ENCODE peak calls at places on chromosomes 4 and X, in ten cellular contexts. One of them, this sample, is unnamed.

GRCh38 chr4:74278490-74278889 is 29.8 kb upstream of the EPGN start:
- DNase-seq in astrocyte of the cerebellum: no peak
- DNase-seq in hepatocyte: no peak
- DNase-seq in BE2C: no peak
- DNase-seq in LNCaP clone FGC: no peak
- DNase-seq in endodermal cell: no peak
- DNase-seq in ovary: no peak
- DNase-seq in adipocyte: no peak
- DNase-seq in body of pancreas: no peak
- DNase-seq in heart right ventricle: no peak
- DNase-seq in this sample: no peak

GRCh38 chr4:29224911-29225310 is 1495.3 kb upstream of the PCDH7 start:
- DNase-seq in LNCaP clone FGC: no peak
- DNase-seq in body of pancreas: no peak
- DNase-seq in ovary: no peak
- DNase-seq in endodermal cell: no peak
- DNase-seq in hepatocyte: no peak
- DNase-seq in heart right ventricle: no peak
- DNase-seq in adipocyte: no peak
- DNase-seq in BE2C: no peak
- DNase-seq in astrocyte of the cerebellum: no peak
- DNase-seq in this sample: no peak

GRCh38 chrX:146433771-146434170 is 375.8 kb upstream of the CXorf51B start:
- DNase-seq in LNCaP clone FGC: no peak
- DNase-seq in heart right ventricle: no peak
- DNase-seq in BE2C: no peak
- DNase-seq in endodermal cell: no peak
- DNase-seq in body of pancreas: no peak
- DNase-seq in hepatocyte: no peak
- DNase-seq in ovary: no peak
- DNase-seq in adipocyte: no peak
- DNase-seq in astrocyte of the cerebellum: no peak
- DNase-seq in this sample: no peak

GRCh38 chr4:27360651-27361347 is 500.2 kb downstream of the STIM2 start:
- DNase-seq in LNCaP clone FGC: no peak
- DNase-seq in BE2C: no peak
- DNase-seq in heart right ventricle: no peak
- DNase-seq in body of pancreas: no peak
- DNase-seq in endodermal cell: peak
- DNase-seq in adipocyte: peak
- DNase-seq in hepatocyte: peak
- DNase-seq in astrocyte of the cerebellum: peak
- DNase-seq in ovary: no peak
- DNase-seq in this sample: no peak

GRCh38 chr4:52659016-52659721 is at the start of gene USP46:
- DNase-seq in ovary: peak
- DNase-seq in LNCaP clone FGC: no peak
- DNase-seq in adipocyte: peak
- DNase-seq in heart right ventricle: peak
- DNase-seq in astrocyte of the cerebellum: no peak
- DNase-seq in BE2C: peak
- DNase-seq in hepatocyte: peak
- DNase-seq in endodermal cell: peak
- DNase-seq in body of pancreas: peak
- DNase-seq in this sample: peak

GRCh38 chr4:36439556-36439955 is 158.1 kb downstream of the DTHD1 start:
- DNase-seq in hepatocyte: no peak
- DNase-seq in body of pancreas: no peak
- DNase-seq in LNCaP clone FGC: no peak
- DNase-seq in ovary: no peak
- DNase-seq in endodermal cell: peak
- DNase-seq in BE2C: no peak
- DNase-seq in astrocyte of the cerebellum: no peak
- DNase-seq in adipocyte: no peak
- DNase-seq in heart right ventricle: no peak
- DNase-seq in this sample: no peak

GRCh38 chrX:116009871-116010710 is 160.5 kb upstream of the AGTR2 start:
- DNase-seq in adipocyte: peak
- DNase-seq in LNCaP clone FGC: no peak
- DNase-seq in heart right ventricle: peak
- DNase-seq in body of pancreas: peak
- DNase-seq in endodermal cell: peak
- DNase-seq in hepatocyte: peak
- DNase-seq in BE2C: peak
- DNase-seq in ovary: no peak
- DNase-seq in astrocyte of the cerebellum: no peak
- DNase-seq in this sample: no peak

GRCh38 chrX:31251336-31251735 is 179.5 kb upstream of the FTHL17 start:
- DNase-seq in ovary: no peak
- DNase-seq in BE2C: no peak
- DNase-seq in endodermal cell: no peak
- DNase-seq in adipocyte: no peak
- DNase-seq in body of pancreas: no peak
- DNase-seq in hepatocyte: no peak
- DNase-seq in LNCaP clone FGC: no peak
- DNase-seq in astrocyte of the cerebellum: no peak
- DNase-seq in heart right ventricle: no peak
- DNase-seq in this sample: no peak

GRCh38 chrX:143304518-143304917 is 212.8 kb downstream of the SPANXN3 start:
- DNase-seq in adipocyte: no peak
- DNase-seq in endodermal cell: no peak
- DNase-seq in heart right ventricle: no peak
- DNase-seq in ovary: no peak
- DNase-seq in LNCaP clone FGC: no peak
- DNase-seq in hepatocyte: no peak
- DNase-seq in body of pancreas: peak
- DNase-seq in BE2C: no peak
- DNase-seq in astrocyte of the cerebellum: no peak
- DNase-seq in this sample: no peak

GRCh38 chrX:54044877-54045328 is 630 bp upstream of the PHF8 start:
- DNase-seq in ovary: no peak
- DNase-seq in endodermal cell: no peak
- DNase-seq in body of pancreas: no peak
- DNase-seq in astrocyte of the cerebellum: no peak
- DNase-seq in adipocyte: no peak
- DNase-seq in heart right ventricle: no peak
- DNase-seq in BE2C: no peak
- DNase-seq in LNCaP clone FGC: no peak
- DNase-seq in hepatocyte: no peak
- DNase-seq in this sample: no peak

GRCh38 chrX:114582698-114583395 is 1.0 kb upstream of the HTR2C start:
- DNase-seq in LNCaP clone FGC: no peak
- DNase-seq in adipocyte: no peak
- DNase-seq in body of pancreas: no peak
- DNase-seq in astrocyte of the cerebellum: no peak
- DNase-seq in endodermal cell: peak
- DNase-seq in BE2C: no peak
- DNase-seq in heart right ventricle: no peak
- DNase-seq in hepatocyte: no peak
- DNase-seq in ovary: no peak
- DNase-seq in this sample: no peak

GRCh38 chrX:114584983-114585842 is 1.3 kb downstream of the HTR2C start:
- DNase-seq in hepatocyte: no peak
- DNase-seq in endodermal cell: no peak
- DNase-seq in body of pancreas: no peak
- DNase-seq in astrocyte of the cerebellum: no peak
- DNase-seq in heart right ventricle: no peak
- DNase-seq in BE2C: no peak
- DNase-seq in adipocyte: no peak
- DNase-seq in LNCaP clone FGC: no peak
- DNase-seq in ovary: no peak
- DNase-seq in this sample: no peak

GRCh38 chrX:114583646-114584433 is at the start of gene HTR2C:
- DNase-seq in ovary: no peak
- DNase-seq in LNCaP clone FGC: no peak
- DNase-seq in heart right ventricle: no peak
- DNase-seq in hepatocyte: no peak
- DNase-seq in BE2C: no peak
- DNase-seq in body of pancreas: no peak
- DNase-seq in endodermal cell: peak
- DNase-seq in astrocyte of the cerebellum: no peak
- DNase-seq in adipocyte: no peak
- DNase-seq in this sample: no peak

GRCh38 chrX:114582264-114582632 is 1.6 kb upstream of the HTR2C start:
- DNase-seq in astrocyte of the cerebellum: no peak
- DNase-seq in heart right ventricle: no peak
- DNase-seq in BE2C: no peak
- DNase-seq in LNCaP clone FGC: no peak
- DNase-seq in ovary: no peak
- DNase-seq in adipocyte: no peak
- DNase-seq in endodermal cell: no peak
- DNase-seq in hepatocyte: no peak
- DNase-seq in body of pancreas: no peak
- DNase-seq in this sample: no peak

GRCh38 chrX:114584434-114584943 is 603 bp downstream of the HTR2C start:
- DNase-seq in astrocyte of the cerebellum: no peak
- DNase-seq in hepatocyte: peak
- DNase-seq in heart right ventricle: no peak
- DNase-seq in body of pancreas: no peak
- DNase-seq in LNCaP clone FGC: no peak
- DNase-seq in endodermal cell: peak
- DNase-seq in BE2C: peak
- DNase-seq in ovary: no peak
- DNase-seq in adipocyte: peak
- DNase-seq in this sample: no peak
- H3K4me3 ChIP-seq in astrocyte of the cerebellum: peak
- H3K4me3 ChIP-seq in hepatocyte: peak
- H3K4me3 ChIP-seq in heart right ventricle: peak
- H3K4me3 ChIP-seq in body of pancreas: no peak
- H3K4me3 ChIP-seq in LNCaP clone FGC: no peak
- H3K4me3 ChIP-seq in endodermal cell: peak
- H3K4me3 ChIP-seq in BE2C: peak
- H3K4me3 ChIP-seq in ovary: no peak
- H3K4me3 ChIP-seq in adipocyte: peak
- H3K4me3 ChIP-seq in this sample: no peak

GRCh38 chr4:4853371-4853823 is 6.1 kb upstream of the MSX1 start:
- DNase-seq in endodermal cell: peak
- DNase-seq in adipocyte: no peak
- DNase-seq in heart right ventricle: no peak
- DNase-seq in BE2C: no peak
- DNase-seq in LNCaP clone FGC: no peak
- DNase-seq in body of pancreas: no peak
- DNase-seq in hepatocyte: no peak
- DNase-seq in ovary: no peak
- DNase-seq in astrocyte of the cerebellum: no peak
- DNase-seq in this sample: no peak
- H3K4me3 ChIP-seq in endodermal cell: peak
- H3K4me3 ChIP-seq in adipocyte: peak
- H3K4me3 ChIP-seq in heart right ventricle: peak
- H3K4me3 ChIP-seq in BE2C: peak
- H3K4me3 ChIP-seq in LNCaP clone FGC: no peak
- H3K4me3 ChIP-seq in body of pancreas: no peak
- H3K4me3 ChIP-seq in hepatocyte: peak
- H3K4me3 ChIP-seq in ovary: peak
- H3K4me3 ChIP-seq in astrocyte of the cerebellum: peak
- H3K4me3 ChIP-seq in this sample: no peak

GRCh38 chr4:185143596-185143969 is 517 bp downstream of the SLC25A4 start:
- DNase-seq in ovary: peak
- DNase-seq in endodermal cell: no peak
- DNase-seq in astrocyte of the cerebellum: no peak
- DNase-seq in adipocyte: peak
- DNase-seq in heart right ventricle: peak
- DNase-seq in BE2C: peak
- DNase-seq in LNCaP clone FGC: peak
- DNase-seq in hepatocyte: peak
- DNase-seq in body of pancreas: peak
- DNase-seq in this sample: no peak
- H3K4me3 ChIP-seq in ovary: peak
- H3K4me3 ChIP-seq in endodermal cell: peak
- H3K4me3 ChIP-seq in astrocyte of the cerebellum: peak
- H3K4me3 ChIP-seq in adipocyte: peak
- H3K4me3 ChIP-seq in heart right ventricle: peak
- H3K4me3 ChIP-seq in BE2C: peak
- H3K4me3 ChIP-seq in LNCaP clone FGC: peak
- H3K4me3 ChIP-seq in hepatocyte: peak
- H3K4me3 ChIP-seq in body of pancreas: peak
- H3K4me3 ChIP-seq in this sample: peak

GRCh38 chrX:47518105-47518504 is 35.1 kb upstream of the ZNF41 start:
- DNase-seq in ovary: no peak
- DNase-seq in adipocyte: no peak
- DNase-seq in body of pancreas: no peak
- DNase-seq in endodermal cell: no peak
- DNase-seq in hepatocyte: no peak
- DNase-seq in astrocyte of the cerebellum: no peak
- DNase-seq in BE2C: no peak
- DNase-seq in heart right ventricle: no peak
- DNase-seq in LNCaP clone FGC: no peak
- DNase-seq in this sample: no peak

GRCh38 chrX:47523713-47524166 is 37.3 kb upstream of the ARAF start:
- DNase-seq in ovary: no peak
- DNase-seq in body of pancreas: no peak
- DNase-seq in BE2C: peak
- DNase-seq in endodermal cell: no peak
- DNase-seq in LNCaP clone FGC: no peak
- DNase-seq in heart right ventricle: no peak
- DNase-seq in astrocyte of the cerebellum: no peak
- DNase-seq in hepatocyte: no peak
- DNase-seq in adipocyte: no peak
- DNase-seq in this sample: no peak

GRCh38 chrX:47523297-47523696 is 37.7 kb upstream of the ARAF start:
- DNase-seq in LNCaP clone FGC: peak
- DNase-seq in body of pancreas: peak
- DNase-seq in heart right ventricle: peak
- DNase-seq in hepatocyte: peak
- DNase-seq in endodermal cell: peak
- DNase-seq in BE2C: peak
- DNase-seq in ovary: peak
- DNase-seq in adipocyte: peak
- DNase-seq in astrocyte of the cerebellum: no peak
- DNase-seq in this sample: peak
- H3K4me3 ChIP-seq in LNCaP clone FGC: peak
- H3K4me3 ChIP-seq in body of pancreas: no peak
- H3K4me3 ChIP-seq in heart right ventricle: peak
- H3K4me3 ChIP-seq in hepatocyte: peak
- H3K4me3 ChIP-seq in endodermal cell: peak
- H3K4me3 ChIP-seq in BE2C: peak
- H3K4me3 ChIP-seq in ovary: peak
- H3K4me3 ChIP-seq in adipocyte: peak
- H3K4me3 ChIP-seq in astrocyte of the cerebellum: peak
- H3K4me3 ChIP-seq in this sample: peak